ENCODE peak calls at places on chromosomes 5 and 9, in six cellular contexts. Z, K, F, L, A and G are unnamed samples.

GRCh38 chr5:82601085-82601484 is 322.9 kb upstream of the RPS23 start:
- DNase-seq in Z (no peak), K (no peak), F (no peak), L (no peak), A (no peak), G (no peak)

GRCh38 chr5:78671609-78672008 is 23.0 kb upstream of the LHFPL2 start:
- DNase-seq in Z (no peak), K (no peak), F (no peak), L (no peak), A (no peak), G (no peak)

GRCh38 chr5:147822686-147823491 is 8.6 kb downstream of the SPINK1 start:
- DNase-seq in Z (peak; percentile 71), K (peak; percentile 66), F (peak; percentile 41), L (peak; percentile 61), A (peak; percentile 43), G (peak; percentile 77)

GRCh38 chr9:108724669-108725068 is 131.1 kb downstream of the ACTL7B start:
- DNase-seq in Z (peak; percentile 4), K (no peak), F (no peak), L (no peak), A (no peak), G (no peak)

GRCh38 chr5:132064140-132064539 is 3.7 kb downstream of the IL3 start:
- DNase-seq in Z (no peak), K (no peak), F (no peak), L (no peak), A (no peak), G (no peak)

GRCh38 chr5:143437666-143438273 is 34.3 kb upstream of the NR3C1 start:
- DNase-seq in Z (no peak), K (no peak), F (no peak), L (no peak), A (no peak), G (no peak)

GRCh38 chr9:112140936-112141335 is 34.2 kb downstream of the SUSD1 start:
- DNase-seq in Z (no peak), K (no peak), F (no peak), L (peak; percentile 22), A (no peak), G (no peak)

GRCh38 chr5:116303810-116304209 is 219.0 kb downstream of the COMMD10 start:
- DNase-seq in Z (no peak), K (no peak), F (no peak), L (no peak), A (no peak), G (no peak)

GRCh38 chr5:56814361-56814962 is 887 bp upstream of the MAP3K1 start:
- DNase-seq in Z (peak; percentile 83), K (peak; percentile 63), F (peak; percentile 35), L (no peak), A (peak; percentile 59), G (peak; percentile 36)

GRCh38 chr9:12771891-12772290 is 2.9 kb upstream of the LURAP1L start:
- DNase-seq in Z (peak; percentile 6), K (peak; percentile 57), F (no peak), L (peak; percentile 47), A (no peak), G (peak; percentile 62)

GRCh38 chr9:112121633-112122032 is 53.5 kb downstream of the SUSD1 start:
- DNase-seq in Z (no peak), K (no peak), F (no peak), L (no peak), A (no peak), G (no peak)

GRCh38 chr9:120892748-120893584 is 16.0 kb upstream of the PHF19 start:
- DNase-seq in Z (no peak), K (peak; percentile 31), F (no peak), L (peak; percentile 94), A (no peak), G (no peak)

GRCh38 chr5:1090538-1090937 is 21.3 kb downstream of the SLC12A7 start:
- DNase-seq in Z (no peak), K (peak; percentile 22), F (no peak), L (peak; percentile 21), A (no peak), G (no peak)

GRCh38 chr9:81069038-81069795 is 620.1 kb downstream of the TLE1 start:
- DNase-seq in Z (no peak), K (no peak), F (no peak), L (no peak), A (no peak), G (no peak)

GRCh38 chr9:112050544-112051475 is 124.3 kb downstream of the SUSD1 start:
- DNase-seq in Z (no peak), K (peak; percentile 93), F (no peak), L (peak; percentile 97), A (no peak), G (no peak)

GRCh38 chr5:96885518-96886338 is 9.4 kb downstream of the ERAP2 start:
- DNase-seq in Z (no peak), K (no peak), F (no peak), L (no peak), A (no peak), G (no peak)

DNA sequence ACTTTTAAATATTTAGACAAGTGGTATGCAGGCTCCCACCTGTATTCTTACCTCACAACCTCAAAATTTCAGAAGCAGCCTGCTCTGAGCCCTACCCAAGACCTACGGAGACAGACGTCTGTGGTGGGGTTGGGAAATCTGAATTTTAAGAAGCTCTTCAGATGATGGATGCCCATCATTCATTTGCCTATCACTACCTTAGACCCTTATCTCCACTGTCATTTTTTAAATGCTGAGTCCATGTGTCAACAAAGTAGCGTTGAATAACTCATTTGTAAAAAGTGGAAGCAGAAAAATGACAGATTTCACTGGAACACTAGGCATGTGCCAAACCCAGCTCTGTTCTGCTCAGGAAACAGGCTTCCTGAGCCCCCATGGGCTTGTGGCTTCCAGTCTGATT is 85.7 kb downstream of the PDE4D start:
- DNase-seq in Z (no peak), K (no peak), F (no peak), L (no peak), A (no peak), G (peak; percentile 96)
- H2AK5ac ChIP-seq in Z (no peak overlapping the region), K (no peak overlapping the region), F (no peak overlapping the region), L (no peak overlapping the region), A (no peak overlapping the region), G (no peak overlapping the region)

GRCh38 chr9:132869266-132869665 is 8.8 kb downstream of the AK8 start:
- DNase-seq in Z (no peak), K (no peak), F (no peak), L (no peak), A (no peak), G (no peak)
- H2AK5ac ChIP-seq in Z (no peak overlapping the region), K (no peak overlapping the region), F (peak overlapping the region; percentile 77), L (no peak overlapping the region), A (no peak overlapping the region), G (no peak overlapping the region)

DNA sequence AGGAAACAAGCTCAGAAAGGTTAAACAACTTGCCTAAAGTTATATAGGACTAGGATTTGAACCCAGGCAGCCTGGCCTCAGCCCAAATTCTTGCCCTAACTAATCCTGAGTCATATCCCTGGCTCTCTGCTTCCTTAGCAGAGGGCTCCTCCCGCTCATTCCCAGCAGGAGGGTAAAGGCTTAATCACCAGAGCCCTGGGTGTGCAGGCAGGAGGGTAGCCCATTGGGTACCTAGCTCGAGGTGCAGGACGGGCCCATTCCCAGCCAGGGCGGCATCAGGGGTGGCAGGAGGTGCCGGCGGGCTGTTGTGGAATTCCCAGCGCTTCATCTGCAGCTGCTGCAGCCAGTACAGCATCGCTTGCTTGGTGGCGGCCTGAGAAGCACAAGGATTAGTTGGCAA is 3.9 kb downstream of the TBC1D2 start:
- DNase-seq in Z (no peak), K (peak; percentile 57), F (no peak), L (peak; percentile 77), A (no peak), G (peak; percentile 53)
- H2AK5ac ChIP-seq in Z (no peak overlapping the region), K (no peak overlapping the region), F (no peak overlapping the region), L (peak overlapping the region; percentile 88), A (no peak overlapping the region), G (no peak overlapping the region)

GRCh38 chr9:114397219-114397847 is 9.6 kb upstream of the AKNA start:
- DNase-seq in Z (no peak), K (no peak), F (no peak), L (no peak), A (no peak), G (no peak)

GRCh38 chr9:114394523-114395193 is 6.9 kb upstream of the AKNA start:
- DNase-seq in Z (no peak), K (no peak), F (no peak), L (no peak), A (no peak), G (no peak)

GRCh38 chr9:114396558-114397218 is 8.9 kb upstream of the AKNA start:
- DNase-seq in Z (peak; percentile 91), K (peak; percentile 89), F (no peak), L (peak; percentile 86), A (no peak), G (no peak)

GRCh38 chr9:114395768-114396167 is 8.0 kb upstream of the AKNA start:
- DNase-seq in Z (no peak), K (no peak), F (no peak), L (no peak), A (no peak), G (no peak)

DNA sequence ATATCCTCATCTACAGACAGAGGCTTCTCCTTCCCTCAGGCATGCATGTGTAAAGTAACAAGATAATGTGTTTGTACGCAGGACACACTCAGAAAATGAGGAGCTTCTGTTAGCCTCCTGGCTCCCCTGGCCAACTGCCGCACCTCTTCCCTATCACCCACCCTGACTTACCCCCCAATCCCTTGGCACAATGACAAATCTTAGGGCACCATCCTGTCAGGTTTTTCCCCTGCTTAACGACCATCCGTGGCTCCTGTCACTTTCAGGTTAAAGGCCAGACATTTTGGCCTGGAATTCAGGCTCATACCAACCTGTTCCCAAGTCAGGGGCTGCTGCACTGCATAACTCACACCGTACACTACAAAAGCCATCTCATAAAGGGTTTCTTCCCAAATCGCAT is 7.4 kb upstream of the AKNA start:
- DNase-seq in Z (peak; percentile 25), K (no peak), F (no peak), L (no peak), A (no peak), G (no peak)
- H2AK5ac ChIP-seq in Z (no peak overlapping the region), K (no peak overlapping the region), F (peak overlapping the region; percentile 72), L (peak overlapping the region; percentile 15), A (no peak overlapping the region), G (no peak overlapping the region)

DNA sequence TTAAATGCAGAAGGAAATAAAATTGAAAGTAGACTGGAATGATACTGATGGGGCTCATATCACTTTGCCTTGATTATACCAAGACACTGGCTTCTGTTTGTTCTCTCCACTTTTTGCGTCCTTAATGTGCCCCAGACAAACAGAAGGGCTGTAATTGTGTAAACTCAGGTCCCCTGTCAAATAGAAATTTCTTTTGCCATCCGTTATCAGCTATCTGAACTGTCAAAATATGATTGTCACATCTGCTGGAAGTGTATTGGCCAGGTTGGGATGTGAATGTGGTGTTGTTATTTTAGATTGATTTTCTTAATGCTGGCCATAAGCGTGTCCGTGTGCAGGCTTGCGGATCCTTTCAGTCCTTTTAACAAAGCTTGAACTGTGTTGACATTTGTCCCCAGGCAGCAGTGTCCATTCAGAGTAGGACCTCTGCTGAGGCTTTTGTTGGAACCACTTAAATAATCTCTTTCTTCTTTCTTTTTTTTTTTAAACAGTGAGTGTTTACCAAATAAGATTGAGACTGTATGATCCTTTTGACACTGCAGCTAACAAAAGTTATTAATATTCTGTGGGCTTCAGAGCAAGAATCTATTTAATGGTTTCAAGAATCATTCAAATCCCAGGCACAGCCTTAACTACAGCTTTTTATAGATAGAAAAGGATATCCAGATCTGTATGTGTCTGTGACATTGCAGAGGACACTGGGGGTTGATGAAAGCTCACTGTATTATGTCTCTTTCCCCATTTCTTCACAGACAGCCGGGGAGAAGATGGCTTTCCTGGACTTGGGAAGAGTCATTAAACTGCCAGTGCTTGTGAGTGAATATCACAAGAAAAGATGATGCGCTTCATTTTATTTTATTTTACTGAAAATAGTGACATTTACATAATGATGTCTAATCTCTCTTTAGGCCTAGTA is 171.7 kb downstream of the ZNF608 start:
- DNase-seq in Z (no peak), K (no peak), F (no peak), L (no peak), A (no peak), G (no peak)
- H2AK5ac ChIP-seq in Z (no peak overlapping the region), K (no peak overlapping the region), F (no peak overlapping the region), L (no peak overlapping the region), A (no peak overlapping the region), G (no peak overlapping the region)